ENCODE peak calls at places on chromosomes 13 and 19, in four cellular contexts. One of them, this sample, is unnamed.

GRCh38 chr19:8017808-8018207 is 12.4 kb upstream of the ELAVL1 start:
- DNase-seq in GM23338: peak; percentile 47
- DNase-seq in mesendoderm: no peak
- DNase-seq in A549: no peak
- DNase-seq in this sample: peak; percentile 76

GRCh38 chr19:18282788-18283141 is 1.3 kb upstream of the JUND start:
- DNase-seq in A549: no peak
- DNase-seq in mesendoderm: peak; percentile 18
- DNase-seq in GM23338: no peak
- DNase-seq in this sample: no peak

GRCh38 chr19:52527134-52527953 is at the start of gene ZNF808:
- DNase-seq in A549: peak; percentile 5
- DNase-seq in mesendoderm: peak; percentile 99
- DNase-seq in GM23338: peak; percentile 98
- DNase-seq in this sample: peak; percentile 93

GRCh38 chr19:46191356-46191755 is 38.2 kb upstream of the IGFL1 start:
- DNase-seq in A549: no peak
- DNase-seq in mesendoderm: no peak
- DNase-seq in GM23338: no peak
- DNase-seq in this sample: no peak

GRCh38 chr19:45424191-45425058 is 708 bp upstream of the ERCC1 start:
- DNase-seq in GM23338: peak; percentile 82
- DNase-seq in mesendoderm: peak; percentile 92
- DNase-seq in A549: peak; percentile 96
- DNase-seq in this sample: peak; percentile 52

GRCh38 chr19:11164879-11165406 is 9.4 kb upstream of the SPC24 start:
- DNase-seq in A549: no peak
- DNase-seq in mesendoderm: no peak
- DNase-seq in GM23338: no peak
- DNase-seq in this sample: no peak

GRCh38 chr19:3897936-3898335 is 17.5 kb downstream of the ATCAY start:
- DNase-seq in A549: no peak
- DNase-seq in mesendoderm: no peak
- DNase-seq in GM23338: no peak
- DNase-seq in this sample: no peak

GRCh38 chr19:37718357-37718756 is 1.2 kb downstream of the ZNF607 start:
- DNase-seq in GM23338: peak; percentile 36
- DNase-seq in A549: no peak
- DNase-seq in mesendoderm: peak; percentile 18
- DNase-seq in this sample: peak; percentile 10

GRCh38 chr13:107956889-107957288 is 258.4 kb downstream of the LIG4 start:
- DNase-seq in mesendoderm: no peak
- DNase-seq in GM23338: peak; percentile 7
- DNase-seq in A549: no peak
- DNase-seq in this sample: no peak

GRCh38 chr19:2766594-2767372 is 16.3 kb downstream of the SGTA start:
- DNase-seq in GM23338: no peak
- DNase-seq in A549: no peak
- DNase-seq in mesendoderm: no peak
- DNase-seq in this sample: no peak

GRCh38 chr19:18496167-18496979 is 25.5 kb downstream of the ELL start:
- DNase-seq in GM23338: no peak
- DNase-seq in A549: no peak
- DNase-seq in mesendoderm: peak; percentile 33
- DNase-seq in this sample: no peak

GRCh38 chr13:75798353-75799245 is 162.5 kb downstream of the LMO7 start:
- DNase-seq in mesendoderm: no peak
- DNase-seq in A549: no peak
- DNase-seq in GM23338: no peak
- DNase-seq in this sample: no peak

GRCh38 chr13:112067871-112068305 is 939 bp downstream of the SOX1 start:
- DNase-seq in A549: no peak
- DNase-seq in GM23338: peak; percentile 76
- DNase-seq in mesendoderm: peak; percentile 71
- DNase-seq in this sample: no peak

GRCh38 chr19:11560404-11560988 is 1.5 kb upstream of the ELOF1 start:
- DNase-seq in GM23338: peak; percentile 95
- DNase-seq in A549: no peak
- DNase-seq in mesendoderm: peak; percentile 89
- DNase-seq in this sample: peak; percentile 96

GRCh38 chr19:10580979-10581631 is 6.0 kb downstream of the AP1M2 start:
- DNase-seq in A549: peak; percentile 56
- DNase-seq in GM23338: peak; percentile 100
- DNase-seq in mesendoderm: peak; percentile 96
- DNase-seq in this sample: peak; percentile 98

GRCh38 chr13:31167490-31167889 is 5.8 kb upstream of the HSPH1 start:
- DNase-seq in GM23338: no peak
- DNase-seq in mesendoderm: no peak
- DNase-seq in A549: no peak
- DNase-seq in this sample: no peak

GRCh38 chr13:36345438-36346221 is 564 bp downstream of the SPART start:
- DNase-seq in A549: peak; percentile 14
- DNase-seq in mesendoderm: peak; percentile 91
- DNase-seq in GM23338: peak; percentile 86
- DNase-seq in this sample: no peak

GRCh38 chr13:36343766-36344165 is 2.4 kb downstream of the SPART start:
- DNase-seq in GM23338: no peak
- DNase-seq in A549: no peak
- DNase-seq in mesendoderm: no peak
- DNase-seq in this sample: no peak

GRCh38 chr13:36346222-36347083 is at the start of gene SPART:
- DNase-seq in A549: peak; percentile 66
- DNase-seq in mesendoderm: peak; percentile 92
- DNase-seq in GM23338: peak; percentile 92
- DNase-seq in this sample: peak; percentile 56

GRCh38 chr13:36344173-36344572 is 2.0 kb downstream of the SPART start:
- DNase-seq in GM23338: peak; percentile 39
- DNase-seq in A549: no peak
- DNase-seq in mesendoderm: peak; percentile 53
- DNase-seq in this sample: no peak

GRCh38 chr13:36344886-36345437 is 1.2 kb downstream of the SPART start:
- DNase-seq in A549: no peak
- DNase-seq in GM23338: peak; percentile 36
- DNase-seq in mesendoderm: no peak
- DNase-seq in this sample: no peak
- H3K4me3 ChIP-seq in A549: peak overlapping the region; percentile 85
- H3K4me3 ChIP-seq in GM23338: peak overlapping the region; percentile 58
- H3K4me3 ChIP-seq in mesendoderm: peak overlapping the region; percentile 90
- H3K4me3 ChIP-seq in this sample: no peak overlapping the region

DNA sequence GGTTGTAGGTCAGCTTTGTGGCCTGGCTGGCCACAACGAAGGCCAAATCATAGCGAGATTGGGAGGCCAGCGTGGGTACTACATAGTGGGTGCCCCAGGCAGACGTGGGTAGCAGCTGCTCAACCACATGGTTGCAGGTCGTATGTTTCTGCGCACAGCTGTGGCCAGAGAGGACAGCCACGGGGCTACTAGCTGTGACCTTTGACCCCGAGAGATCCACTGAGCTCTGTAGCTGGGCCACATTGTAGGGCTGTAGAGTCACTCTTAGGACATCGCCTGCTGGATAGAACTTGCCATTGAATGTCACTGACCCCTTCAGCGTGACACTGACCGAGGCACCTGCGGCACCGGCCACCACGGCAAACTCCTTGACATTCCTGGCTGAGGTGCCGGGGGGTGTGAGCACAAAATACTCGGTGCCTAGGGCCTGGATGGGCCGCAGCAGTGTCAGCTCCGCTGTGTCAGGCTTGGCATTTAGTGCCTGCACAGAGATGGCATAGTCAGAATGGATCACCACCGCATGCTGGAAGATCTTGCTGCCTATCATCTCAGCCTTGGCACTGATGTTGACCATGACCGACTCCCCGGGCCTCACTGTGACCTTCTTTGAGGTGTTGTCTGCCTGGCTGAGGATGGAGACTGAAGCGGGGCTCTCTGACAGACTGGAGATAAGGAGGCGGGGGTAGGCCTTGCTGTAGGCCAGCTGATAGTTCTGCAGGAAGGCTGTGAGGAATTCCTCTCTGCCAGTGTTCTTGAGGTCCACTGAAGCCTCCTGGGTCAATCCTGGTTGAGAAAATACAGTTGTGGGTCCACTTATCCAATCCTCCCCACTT is 6.7 kb downstream of the FCGBP start:
- DNase-seq in A549: no peak
- DNase-seq in mesendoderm: no peak
- DNase-seq in GM23338: no peak
- DNase-seq in this sample: no peak
- H3K4me2 ChIP-seq in A549: no peak overlapping the region
- H3K4me2 ChIP-seq in mesendoderm: no peak overlapping the region
- H3K4me2 ChIP-seq in GM23338: no peak overlapping the region
- H3K4me2 ChIP-seq in this sample: no peak overlapping the region

DNA sequence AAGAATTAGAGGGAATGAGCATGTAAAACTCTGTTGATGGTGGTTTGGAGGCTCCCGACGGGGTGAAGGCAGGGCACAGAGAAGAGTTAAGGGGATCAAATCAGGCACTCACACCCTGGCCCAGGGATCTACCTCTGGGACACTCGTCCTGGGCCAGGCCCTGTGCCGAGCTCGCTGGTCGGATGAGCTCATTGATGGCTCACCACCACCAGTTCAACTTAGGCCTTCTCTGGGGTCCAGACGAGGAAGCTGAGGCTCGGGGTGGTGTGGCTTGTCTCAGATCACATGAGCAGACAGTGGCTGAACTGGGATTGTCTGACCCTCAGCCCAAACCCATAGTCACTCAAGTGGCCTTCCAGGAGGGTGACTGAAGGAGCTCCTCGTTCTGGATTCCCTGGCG is 1.6 kb downstream of the NACC1 start:
- DNase-seq in A549: no peak
- DNase-seq in GM23338: no peak
- DNase-seq in mesendoderm: no peak
- DNase-seq in this sample: no peak
- H3K4me3 ChIP-seq in A549: peak overlapping the region; percentile 100
- H3K4me3 ChIP-seq in GM23338: peak overlapping the region; percentile 96
- H3K4me3 ChIP-seq in mesendoderm: no peak overlapping the region
- H3K4me3 ChIP-seq in this sample: peak overlapping the region; percentile 94

DNA sequence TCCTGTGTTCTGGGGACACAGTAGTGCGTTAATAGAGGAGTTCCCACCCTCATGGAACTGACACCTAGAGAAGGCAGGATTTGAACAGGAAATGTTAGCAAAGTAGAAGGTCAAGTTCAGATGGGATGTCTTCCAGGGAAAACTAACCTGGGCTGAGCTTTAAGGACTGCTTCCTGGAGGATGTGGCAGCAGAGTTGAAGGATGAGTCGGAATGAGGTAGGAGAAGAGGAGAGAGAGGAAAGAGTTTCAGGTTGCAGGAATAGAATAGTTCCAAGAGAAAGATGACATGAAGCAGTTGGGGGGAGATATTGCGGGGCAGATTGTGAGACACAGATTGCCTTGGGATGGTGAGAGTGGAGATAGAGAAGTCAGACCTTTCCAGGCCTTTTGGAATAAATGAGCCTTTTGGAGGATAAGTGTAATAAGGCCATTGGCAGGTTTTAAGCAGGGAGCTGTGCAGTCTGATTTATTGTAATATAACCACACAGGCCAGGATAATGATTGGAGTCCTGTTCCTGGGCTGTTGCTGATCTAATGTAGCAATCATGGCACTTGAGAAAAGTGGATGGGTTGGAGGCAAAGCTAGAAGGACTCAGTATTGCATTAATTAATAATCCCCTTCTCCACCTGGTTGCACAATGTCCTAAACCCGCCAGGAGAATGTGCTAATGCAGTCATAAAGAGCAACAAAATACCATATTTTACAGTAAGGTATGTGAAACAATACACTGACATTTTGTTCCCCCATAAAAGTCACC is 205.4 kb downstream of the SHISA2 start:
- DNase-seq in mesendoderm: no peak
- DNase-seq in A549: no peak
- DNase-seq in GM23338: no peak
- DNase-seq in this sample: no peak
- H3K4me2 ChIP-seq in mesendoderm: no peak overlapping the region
- H3K4me2 ChIP-seq in A549: no peak overlapping the region
- H3K4me2 ChIP-seq in GM23338: no peak overlapping the region
- H3K4me2 ChIP-seq in this sample: no peak overlapping the region

DNA sequence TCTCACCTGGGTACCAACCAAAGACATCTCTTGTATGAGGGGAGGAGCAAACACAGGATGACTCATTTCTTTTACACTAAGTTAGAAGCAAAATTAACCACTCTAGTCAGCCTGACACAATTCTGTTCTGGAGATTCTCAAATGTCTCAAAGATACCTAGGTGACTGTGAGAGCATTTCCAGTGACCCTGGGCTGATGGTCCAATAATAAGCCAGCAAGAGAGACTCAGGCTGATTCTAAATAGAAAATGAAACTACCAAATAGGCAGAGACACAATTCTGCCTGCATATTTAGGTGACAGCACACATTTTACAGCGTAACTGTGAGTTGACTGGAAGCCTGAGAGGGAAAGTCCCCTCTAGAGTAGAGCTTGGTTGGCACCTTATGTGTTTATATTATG is 16.3 kb downstream of the ZNF91 start:
- DNase-seq in mesendoderm: no peak
- DNase-seq in A549: no peak
- DNase-seq in GM23338: no peak
- DNase-seq in this sample: no peak
- H3K4me3 ChIP-seq in mesendoderm: no peak overlapping the region
- H3K4me3 ChIP-seq in A549: no peak overlapping the region
- H3K4me3 ChIP-seq in GM23338: no peak overlapping the region
- H3K4me3 ChIP-seq in this sample: no peak overlapping the region